ENCODE peak calls at places on chromosomes 5 and 9, in five cellular contexts. Y is C1 segment of cervical spinal cord, V is HCT116, D is posterior cingulate gyrus, Z is AG08396. X is an unnamed sample.

GRCh38 chr5:50807661-50808060 is 141.2 kb downstream of the PARP8 start:
- DNase-seq in Y (no peak), V (no peak), D (no peak), Z (peak), X (no peak)

GRCh38 chr9:744790-745456 is 96.6 kb upstream of the DMRT1 start:
- DNase-seq in Y (no peak), V (no peak), D (no peak), Z (no peak), X (no peak)

GRCh38 chr9:100505564-100506159 is 32.7 kb downstream of the TMEFF1 start:
- DNase-seq in Y (no peak), V (peak), D (peak), Z (peak), X (peak)

GRCh38 chr9:121568541-121569265 is 69.1 kb upstream of the GGTA1 start:
- DNase-seq in Y (no peak), V (no peak), D (peak), Z (no peak), X (no peak)

GRCh38 chr5:77454123-77454522 is 38.0 kb downstream of the WDR41 start:
- DNase-seq in Y (no peak), V (no peak), D (no peak), Z (no peak), X (no peak)

GRCh38 chr5:110945874-110946436 is 125.6 kb upstream of the TSLP start:
- DNase-seq in Y (no peak), V (no peak), D (no peak), Z (no peak), X (no peak)

GRCh38 chr5:16856531-16856930 is 79.6 kb downstream of the MYO10 start:
- DNase-seq in Y (no peak), V (no peak), D (no peak), Z (no peak), X (no peak)

GRCh38 chr5:87020099-87020934 is 247.4 kb upstream of the RASA1 start:
- DNase-seq in Y (peak), V (no peak), D (peak), Z (peak), X (no peak)

GRCh38 chr5:1255081-1255561 is 29.9 kb downstream of the SLC6A18 start:
- DNase-seq in Y (no peak), V (no peak), D (no peak), Z (no peak), X (no peak)